ENCODE peak calls at places on chromosomes 7 and 10, in ten cellular contexts. R is thoracic aorta, Y is MM.1S, V is fibroblast of mammary gland, P is adrenal gland, C is NT2/D1, G is IMR-90, L is A549, K is choroid plexus epithelial cell, O is tibial artery. T is an unnamed sample.

GRCh38 chr10:124989526-124989925 is 47.6 kb downstream of the ZRANB1 start:
- DNase-seq in V (peak; percentile 42), Y (no peak), P (no peak), C (no peak), O (no peak), G (no peak), R (no peak), L (no peak), K (no peak), T (no peak)

GRCh38 chr10:74067373-74068370 is 69.8 kb downstream of the VCL start:
- DNase-seq in K (peak; percentile 53), R (no peak), C (no peak), V (peak; percentile 60), P (no peak), G (no peak), O (no peak), Y (no peak), L (no peak), T (peak; percentile 48)

GRCh38 chr7:11540271-11540761 is 291.7 kb downstream of the THSD7A start:
- DNase-seq in O (no peak), P (no peak), V (peak; percentile 93), R (no peak), Y (no peak), G (no peak), C (no peak), K (peak; percentile 77), L (no peak), T (peak; percentile 84)

GRCh38 chr10:75632750-75633462 is 201.5 kb downstream of the LRMDA start:
- DNase-seq in R (no peak), P (no peak), V (no peak), L (no peak), C (no peak), Y (no peak), O (no peak), G (no peak), K (no peak), T (peak; percentile 13)

GRCh38 chr7:8204674-8205377 is 57.1 kb downstream of the ICA1 start:
- DNase-seq in R (no peak), L (no peak), Y (no peak), V (peak; percentile 2), C (no peak), K (no peak), P (no peak), G (no peak), O (no peak), T (no peak)

GRCh38 chr10:101693701-101694055 is 1.3 kb downstream of the FBXW4 start:
- DNase-seq in K (peak; percentile 65), V (peak; percentile 64), O (no peak), Y (peak; percentile 36), P (peak; percentile 21), C (no peak), R (no peak), L (peak; percentile 47), G (peak; percentile 60), T (peak; percentile 64)

GRCh38 chr7:1842321-1843221 is 172.5 kb downstream of the ELFN1 start:
- DNase-seq in K (no peak), G (peak; percentile 7), V (no peak), P (no peak), Y (no peak), L (no peak), C (peak; percentile 23), R (no peak), O (peak; percentile 57), T (no peak)

GRCh38 chr10:24944512-24945255 is 7.7 kb downstream of the PRTFDC1 start:
- DNase-seq in V (peak; percentile 92), Y (no peak), K (peak; percentile 60), P (peak; percentile 70), C (no peak), L (peak; percentile 62), R (no peak), G (peak; percentile 89), O (no peak), T (peak; percentile 76)

GRCh38 chr10:32142646-32143045 is 86.4 kb upstream of the KIF5B start:
- DNase-seq in O (no peak), Y (no peak), R (no peak), G (peak; percentile 63), P (no peak), V (peak; percentile 87), C (no peak), K (no peak), L (no peak), T (peak; percentile 79)

GRCh38 chr7:47552631-47553030 is 29.3 kb downstream of the TNS3 start:
- DNase-seq in Y (no peak), V (peak; percentile 87), K (peak; percentile 77), R (no peak), L (no peak), P (no peak), C (no peak), O (no peak), G (peak; percentile 72), T (peak; percentile 65)

GRCh38 chr7:42234736-42235135 is 2.3 kb downstream of the GLI3 start:
- DNase-seq in Y (no peak), V (no peak), K (no peak), L (no peak), O (no peak), C (no peak), R (no peak), G (no peak), P (no peak), T (no peak)

GRCh38 chr7:56105508-56105907 is 768 bp downstream of the CHCHD2 start:
- DNase-seq in C (no peak), O (no peak), P (peak; percentile 60), R (no peak), K (peak; percentile 83), Y (peak; percentile 49), V (peak; percentile 93), G (peak; percentile 94), L (no peak), T (peak; percentile 87)

GRCh38 chr7:49137978-49138377 is 213.6 kb downstream of the CDC14C start:
- DNase-seq in L (no peak), C (no peak), R (no peak), K (no peak), G (no peak), V (no peak), Y (no peak), P (no peak), O (no peak), T (no peak)

DNA sequence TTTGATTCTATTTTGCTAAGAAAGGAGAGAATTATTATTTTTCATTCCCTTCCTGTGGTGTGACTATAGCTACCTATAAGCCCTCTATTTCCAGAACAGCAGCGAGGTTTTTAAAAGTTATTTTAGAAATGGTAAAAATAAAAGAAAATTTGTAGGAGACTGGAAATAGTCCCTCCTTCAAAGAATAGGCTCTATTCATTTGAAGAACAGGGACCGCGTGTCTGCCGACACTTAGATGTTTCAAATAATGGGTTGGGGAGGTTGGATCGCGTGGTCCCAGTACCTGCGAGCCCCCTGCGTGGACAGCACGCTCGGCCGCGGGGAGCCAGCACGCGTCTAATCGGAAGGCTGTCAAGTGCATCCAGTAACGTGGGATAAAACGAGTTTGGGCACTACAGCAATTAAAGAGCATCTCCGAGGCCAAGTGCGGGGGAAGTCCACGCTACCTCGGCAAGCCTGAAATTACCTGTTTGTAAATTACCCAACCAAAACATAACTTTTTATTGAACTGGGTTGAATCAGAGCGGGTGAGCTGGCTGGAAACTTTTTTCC is 1.0 kb downstream of the CACNA2D1 start:
- DNase-seq in G (peak; percentile 19), Y (no peak), O (no peak), V (peak; percentile 19), R (no peak), C (no peak), P (peak; percentile 31), L (peak; percentile 21), K (peak; percentile 39), T (peak; percentile 36)
- H3K4me3 ChIP-seq in G (peak overlapping the region; percentile 96), Y (peak overlapping the region; percentile 71), O (peak overlapping the region; percentile 99), V (peak overlapping the region; percentile 77), R (peak overlapping the region; percentile 96), C (peak overlapping the region; percentile 79), P (peak overlapping the region; percentile 59), L (peak overlapping the region; percentile 91), K (peak overlapping the region; percentile 84), T (peak overlapping the region; percentile 89)

DNA sequence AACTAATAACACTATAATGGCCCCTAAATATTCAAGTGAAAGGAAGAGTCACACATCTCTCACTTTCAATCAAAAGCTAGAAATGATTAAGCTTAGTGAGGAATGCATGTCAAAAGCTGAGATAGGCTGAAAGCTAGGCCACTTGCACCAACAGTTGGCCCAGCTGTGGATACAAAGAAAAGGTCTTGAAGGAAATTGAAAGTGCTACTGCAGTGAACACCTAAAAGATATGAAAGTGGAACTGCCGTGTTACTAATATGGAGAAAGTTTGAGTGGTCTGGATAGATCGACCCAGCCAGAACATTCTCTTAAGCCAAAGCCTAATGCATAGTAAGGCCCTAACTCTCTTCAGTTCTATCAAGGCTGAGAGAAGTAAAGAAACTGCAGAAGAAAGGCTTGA is 12.1 kb upstream of the SNX13 start:
- DNase-seq in Y (peak; percentile 90), P (no peak), R (no peak), K (no peak), L (no peak), C (no peak), O (no peak), V (no peak), G (no peak), T (no peak)
- H3K4me3 ChIP-seq in Y (peak overlapping the region; percentile 15), P (no peak overlapping the region), R (no peak overlapping the region), K (no peak overlapping the region), L (no peak overlapping the region), C (no peak overlapping the region), O (no peak overlapping the region), V (no peak overlapping the region), G (no peak overlapping the region), T (no peak overlapping the region)

DNA sequence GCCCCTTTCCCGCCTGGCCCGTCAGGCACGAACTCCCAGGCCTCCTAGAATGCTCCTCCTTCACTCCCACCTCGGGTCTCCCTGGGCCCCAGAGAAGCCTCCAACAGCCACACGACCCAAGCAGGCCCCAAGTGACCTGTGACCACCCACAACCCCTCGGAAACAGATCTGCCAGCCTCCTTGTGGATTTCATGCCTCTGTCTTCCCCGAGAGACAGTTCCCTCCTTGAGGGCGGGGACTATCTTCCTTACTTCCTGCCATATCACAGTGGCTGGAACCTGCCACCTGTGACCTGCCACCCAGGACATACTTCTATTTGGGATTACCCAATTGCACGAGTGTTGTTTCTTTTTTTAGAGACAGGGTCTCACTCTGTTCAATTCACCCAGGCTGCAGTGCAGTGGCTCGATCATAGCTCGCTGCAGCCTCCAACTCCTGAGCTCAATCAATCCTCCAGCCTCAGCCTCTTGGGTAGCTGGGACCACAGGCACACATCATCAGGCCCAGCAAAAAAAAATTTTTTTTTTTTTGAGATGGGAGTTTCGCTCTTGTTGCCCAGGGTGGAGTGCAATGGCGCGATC is 25.9 kb downstream of the TNRC18 start:
- DNase-seq in Y (no peak), P (no peak), C (no peak), L (no peak), K (no peak), G (no peak), V (no peak), O (no peak), R (no peak), T (no peak)
- H3K4me3 ChIP-seq in Y (peak overlapping the region; percentile 87), P (no peak overlapping the region), C (no peak overlapping the region), L (peak overlapping the region; percentile 74), K (no peak overlapping the region), G (no peak overlapping the region), V (no peak overlapping the region), O (no peak overlapping the region), R (peak overlapping the region; percentile 63), T (no peak overlapping the region)

DNA sequence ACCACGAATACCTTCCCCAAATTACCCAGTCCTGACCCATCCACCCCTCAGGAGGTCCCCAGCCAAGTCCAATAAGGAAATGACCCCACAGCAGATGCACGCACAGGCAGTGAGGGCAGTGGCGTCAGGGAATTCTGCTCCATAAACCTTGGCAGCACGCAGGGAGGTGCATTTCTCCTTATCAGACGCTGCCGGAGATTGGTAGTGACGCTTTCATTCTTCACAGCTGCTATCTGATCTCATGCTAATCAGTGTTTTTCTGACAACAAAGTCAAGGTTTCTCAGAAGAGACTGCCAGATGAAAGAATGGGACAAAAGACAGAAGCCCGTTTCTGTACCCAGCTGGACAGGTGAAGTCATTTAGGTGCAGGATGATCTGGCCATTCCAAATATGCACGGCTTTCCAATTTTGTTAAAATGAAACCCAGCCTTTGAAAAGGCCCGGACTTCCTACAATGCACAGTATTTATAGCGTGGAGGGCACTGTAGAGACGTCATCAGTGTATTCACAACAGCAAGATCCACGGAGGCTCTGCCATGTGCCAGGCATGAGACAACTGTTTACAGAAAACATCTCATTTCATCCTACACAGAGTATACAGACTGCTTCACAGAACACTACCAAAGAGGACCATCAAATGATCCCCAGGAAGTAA is 35.3 kb downstream of the DIP2C start:
- DNase-seq in V (no peak), G (peak; percentile 62), O (no peak), K (peak; percentile 48), C (no peak), P (no peak), L (no peak), Y (no peak), R (no peak), T (no peak)
- H3K4me3 ChIP-seq in V (no peak overlapping the region), G (no peak overlapping the region), O (no peak overlapping the region), K (no peak overlapping the region), C (no peak overlapping the region), P (no peak overlapping the region), L (no peak overlapping the region), Y (no peak overlapping the region), R (no peak overlapping the region), T (no peak overlapping the region)